ENCODE peak calls at places on chromosomes 3 and 15, in ten cellular contexts. O, G, E, U, Y, N, Z, P, J and W are unnamed samples.
A peak's percentile ranks its signal among the peaks of the same experiment; 100 is the strongest.

GRCh38 chr3:196554205-196554604 is 14.1 kb downstream of the WDR53 start:
- DNase-seq in O (no peak), G (no peak), E (no peak), U (no peak), Y (no peak), N (no peak), Z (no peak), P (no peak), J (no peak), W (no peak)

GRCh38 chr3:757711-758110 is 335.1 kb upstream of the CNTN6 start:
- DNase-seq in O (no peak), G (no peak), E (no peak), U (no peak), Y (no peak), N (no peak), Z (no peak), P (no peak), J (no peak), W (no peak)

GRCh38 chr15:65305776-65306175 is 1.3 kb downstream of the RNU5B-1 start:
- DNase-seq in O (no peak), G (no peak), E (no peak), U (no peak), Y (no peak), N (no peak), Z (no peak), P (no peak), J (no peak), W (no peak)

GRCh38 chr3:15051531-15051930 is 13.6 kb downstream of the MRPS25 start:
- DNase-seq in O (peak; percentile 36), G (peak; percentile 69), E (no peak), U (peak; percentile 67), Y (peak; percentile 21), N (no peak), Z (peak; percentile 33), P (peak; percentile 68), J (peak; percentile 70), W (no peak)

GRCh38 chr15:25690673-25691543 is 172.2 kb downstream of the ATP10A start:
- DNase-seq in O (no peak), G (no peak), E (peak; percentile 53), U (peak; percentile 63), Y (no peak), N (no peak), Z (no peak), P (peak; percentile 18), J (peak; percentile 96), W (no peak)

GRCh38 chr3:31755911-31756658 is 223.4 kb downstream of the STT3B start:
- DNase-seq in O (no peak), G (no peak), E (no peak), U (no peak), Y (no peak), N (no peak), Z (no peak), P (peak; percentile 56), J (no peak), W (no peak)

GRCh38 chr3:44825264-44825925 is 36.3 kb upstream of the TMEM42 start:
- DNase-seq in O (no peak), G (no peak), E (peak; percentile 15), U (peak; percentile 73), Y (no peak), N (no peak), Z (no peak), P (no peak), J (peak; percentile 80), W (no peak)

GRCh38 chr15:62672268-62672667 is 370.3 kb upstream of the TPM1 start:
- DNase-seq in O (no peak), G (no peak), E (peak; percentile 5), U (no peak), Y (no peak), N (no peak), Z (no peak), P (no peak), J (peak; percentile 78), W (no peak)

GRCh38 chr15:49145651-49146609 is 9.5 kb downstream of the COPS2 start:
- DNase-seq in O (peak; percentile 52), G (peak; percentile 36), E (no peak), U (peak; percentile 14), Y (no peak), N (no peak), Z (no peak), P (peak; percentile 53), J (peak; percentile 75), W (peak; percentile 75)

GRCh38 chr3:187186801-187187421 is 10.4 kb upstream of the RTP1 start:
- DNase-seq in O (no peak), G (no peak), E (peak; percentile 47), U (peak; percentile 87), Y (no peak), N (peak; percentile 62), Z (no peak), P (no peak), J (peak; percentile 88), W (no peak)

GRCh38 chr3:171446801-171447578 is 13.2 kb downstream of the TNIK start:
- DNase-seq in O (peak; percentile 27), G (peak; percentile 37), E (peak; percentile 36), U (peak; percentile 55), Y (no peak), N (no peak), Z (no peak), P (peak; percentile 55), J (peak; percentile 77), W (no peak)

GRCh38 chr3:125280966-125281365 is 68.4 kb upstream of the SLC12A8 start:
- DNase-seq in O (no peak), G (no peak), E (peak; percentile 2), U (peak; percentile 29), Y (no peak), N (no peak), Z (no peak), P (no peak), J (peak; percentile 60), W (peak; percentile 68)

GRCh38 chr3:52134761-52135160 is 19.5 kb downstream of the POC1A start:
- DNase-seq in O (no peak), G (no peak), E (no peak), U (no peak), Y (no peak), N (no peak), Z (no peak), P (no peak), J (no peak), W (no peak)

GRCh38 chr3:167829057-167829456 is 93.5 kb downstream of the SERPINI1 start:
- DNase-seq in O (no peak), G (no peak), E (no peak), U (no peak), Y (no peak), N (no peak), Z (no peak), P (no peak), J (no peak), W (no peak)

GRCh38 chr3:102265720-102266119 is 169.1 kb upstream of the ZPLD1 start:
- DNase-seq in O (no peak), G (no peak), E (peak; percentile 9), U (no peak), Y (no peak), N (no peak), Z (no peak), P (no peak), J (no peak), W (no peak)

GRCh38 chr15:90221251-90221900 is 12.4 kb downstream of the CIB1 start:
- DNase-seq in O (peak; percentile 72), G (peak; percentile 82), E (peak; percentile 64), U (peak; percentile 88), Y (peak; percentile 37), N (peak; percentile 85), Z (no peak), P (peak; percentile 86), J (peak; percentile 91), W (peak; percentile 33)

GRCh38 chr15:34514251-34514760 is 69.1 kb downstream of the GOLGA8B start:
- DNase-seq in O (no peak), G (no peak), E (no peak), U (peak; percentile 61), Y (peak; percentile 32), N (peak; percentile 63), Z (no peak), P (no peak), J (peak; percentile 58), W (no peak)

GRCh38 chr3:113136071-113136470 is 75.3 kb upstream of the BOC start:
- DNase-seq in O (peak; percentile 2), G (no peak), E (no peak), U (peak; percentile 25), Y (no peak), N (no peak), Z (no peak), P (no peak), J (peak; percentile 68), W (no peak)

GRCh38 chr3:24829011-24829581 is 334.4 kb upstream of the THRB start:
- DNase-seq in O (peak; percentile 29), G (peak; percentile 78), E (no peak), U (peak; percentile 52), Y (peak; percentile 53), N (peak; percentile 65), Z (no peak), P (no peak), J (peak; percentile 28), W (no peak)

GRCh38 chr15:62742409-62743171 is 300.0 kb upstream of the TPM1 start:
- DNase-seq in O (peak; percentile 61), G (peak; percentile 24), E (peak; percentile 66), U (peak; percentile 71), Y (no peak), N (peak; percentile 80), Z (peak; percentile 7), P (peak; percentile 73), J (peak; percentile 97), W (no peak)

GRCh38 chr3:18224406-18224805 is 200.7 kb downstream of the SATB1 start:
- DNase-seq in O (no peak), G (no peak), E (no peak), U (no peak), Y (no peak), N (no peak), Z (no peak), P (no peak), J (no peak), W (no peak)

GRCh38 chr15:38905634-38906033 is 341.0 kb upstream of the RASGRP1 start:
- DNase-seq in O (no peak), G (no peak), E (no peak), U (no peak), Y (no peak), N (no peak), Z (no peak), P (no peak), J (peak; percentile 27), W (no peak)

GRCh38 chr15:73631915-73632669 is 1.1 kb downstream of the NPTN start:
- DNase-seq in O (no peak), G (peak; percentile 38), E (no peak), U (peak; percentile 58), Y (no peak), N (no peak), Z (no peak), P (no peak), J (peak; percentile 69), W (no peak)

GRCh38 chr3:51670053-51670666 is 892 bp upstream of the TEX264 start:
- DNase-seq in O (no peak), G (peak; percentile 42), E (no peak), U (no peak), Y (no peak), N (no peak), Z (no peak), P (no peak), J (no peak), W (no peak)